ENCODE peak calls at places on chromosomes 16 and 17, in nine cellular contexts. H is heart left ventricle, Y is prostate gland, G is left ventricle myocardium inferior, C is endothelial cell of umbilical vein, J is neural progenitor cell, L is cardiac muscle cell, B is transverse colon, V is AG04450. D is an unnamed sample.

GRCh38 chr16:29876578-29877249 is 13.7 kb upstream of the CDIPT start:
- DNase-seq in V (no peak), G (no peak), C (no peak), J (peak), B (no peak), H (no peak), L (no peak), Y (no peak), D (no peak)

GRCh38 chr17:16007439-16007838 is 7.8 kb downstream of the TTC19 start:
- DNase-seq in V (no peak), C (no peak), H (no peak), J (no peak), G (no peak), L (no peak), B (no peak), Y (no peak), D (no peak)

GRCh38 chr16:1019234-1019933 is 37.8 kb downstream of the SOX8 start:
- DNase-seq in C (no peak), L (no peak), J (peak), G (peak), Y (no peak), V (no peak), H (no peak), B (no peak), D (no peak)

GRCh38 chr16:88383401-88384221 is 852 bp downstream of the ZNF469 start:
- DNase-seq in C (peak), J (peak), Y (no peak), V (no peak), L (peak), H (peak), B (no peak), G (peak), D (no peak)

GRCh38 chr17:77140878-77141767 is at the start of gene SEC14L1:
- DNase-seq in G (peak), L (peak), J (peak), H (peak), B (peak), C (no peak), V (no peak), Y (peak), D (no peak)

GRCh38 chr16:2091722-2092620 is 43.7 kb downstream of the PKD1 start:
- DNase-seq in G (no peak), V (no peak), H (no peak), C (no peak), Y (no peak), J (peak), B (peak), L (no peak), D (no peak)

GRCh38 chr16:66551362-66551761 is 1.0 kb upstream of the CKLF start:
- DNase-seq in C (peak), L (peak), H (peak), Y (no peak), V (no peak), J (peak), G (no peak), B (peak), D (no peak)

GRCh38 chr17:2964370-2964769 is 99.0 kb downstream of the OR1D5 start:
- DNase-seq in J (no peak), Y (no peak), H (no peak), G (no peak), B (no peak), V (no peak), L (no peak), C (no peak), D (no peak)

GRCh38 chr17:81845361-81845760 is 10.5 kb upstream of the PPP1R27 start:
- DNase-seq in G (no peak), Y (no peak), B (no peak), J (no peak), H (no peak), C (no peak), L (no peak), V (no peak), D (no peak)

GRCh38 chr17:59680314-59680713 is 26.9 kb downstream of the PTRH2 start:
- DNase-seq in C (no peak), G (no peak), J (no peak), V (peak), H (no peak), L (no peak), Y (no peak), B (no peak), D (no peak)

GRCh38 chr16:14301150-14302030 is 230.3 kb downstream of the MRTFB start:
- DNase-seq in V (no peak), B (peak), J (peak), H (peak), C (peak), G (no peak), Y (no peak), L (peak), D (no peak)

GRCh38 chr16:1561836-1562235 is 28.4 kb downstream of the TMEM204 start:
- DNase-seq in L (no peak), V (no peak), J (no peak), H (no peak), G (no peak), C (no peak), B (no peak), Y (no peak), D (no peak)

GRCh38 chr16:49755291-49755611 is 100.7 kb downstream of the ZNF423 start:
- DNase-seq in G (no peak), J (peak), H (no peak), Y (peak), C (peak), L (peak), B (no peak), V (peak), D (no peak)
- TF ChIP-seq CTCF in G (peak), J (peak), H (peak), Y (no peak), C (peak), L (peak), B (peak), V (peak), D (peak)

GRCh38 chr16:47056704-47057630 is 83.5 kb upstream of the DNAJA2 start:
- DNase-seq in J (no peak), H (no peak), G (no peak), C (no peak), B (no peak), V (no peak), L (no peak), Y (no peak), D (no peak)
- H3K27ac ChIP-seq in J (no peak), H (no peak), G (no peak), C (no peak), B (no peak), V (no peak), L (no peak), Y (no peak), D (no peak)

DNA sequence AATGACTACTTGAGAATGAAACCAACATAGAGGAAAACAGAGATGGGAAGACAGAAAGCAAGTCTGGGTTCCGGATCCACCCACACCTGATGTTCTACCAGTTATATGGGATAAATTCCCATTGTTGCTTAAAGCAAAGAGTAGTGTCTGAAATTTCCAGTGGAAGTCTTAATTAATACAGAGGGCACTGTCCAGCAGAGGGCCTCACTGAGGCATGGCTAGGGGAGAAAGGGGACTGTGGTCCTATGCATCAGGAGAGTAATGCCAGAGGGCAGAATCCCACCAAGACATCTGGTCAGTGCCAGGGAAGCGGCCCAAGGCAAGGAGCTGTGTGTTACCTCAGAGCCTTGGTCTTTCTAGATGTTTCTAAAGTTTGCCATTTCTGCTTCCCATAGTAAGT is 7.5 kb upstream of the UMOD start:
- DNase-seq in G (no peak), Y (no peak), J (peak), L (peak), C (no peak), H (no peak), V (no peak), B (no peak), D (no peak)
- TF ChIP-seq CTCF in G (no peak), Y (no peak), J (peak), L (peak), C (peak), H (peak), V (no peak), B (no peak), D (no peak)

DNA sequence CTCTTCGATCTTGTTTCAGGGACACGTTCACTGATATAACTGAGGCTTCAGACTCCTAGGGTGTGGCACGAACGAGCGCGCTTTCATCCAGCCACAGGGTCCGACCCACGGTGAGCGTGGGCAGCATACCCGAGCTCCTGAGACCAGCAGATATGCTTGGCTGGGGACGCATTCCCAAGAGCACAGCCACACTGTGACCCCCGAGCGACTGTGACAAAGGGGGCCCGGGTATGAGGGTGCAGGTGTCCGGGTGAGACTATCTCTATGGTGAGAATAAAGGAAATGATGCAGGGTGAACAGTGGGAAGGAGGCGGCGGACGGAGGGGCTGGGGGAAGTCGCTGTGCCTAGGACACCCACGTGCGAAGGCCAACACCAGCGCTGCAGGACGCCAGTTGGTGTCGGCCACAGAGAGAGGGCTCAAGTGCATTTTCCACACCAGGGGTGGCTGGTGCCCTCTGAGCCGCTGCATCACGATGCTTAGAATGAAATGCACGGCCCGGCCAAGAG is 17.6 kb downstream of the RPH3AL start:
- DNase-seq in B (no peak), L (no peak), G (no peak), H (no peak), C (no peak), J (no peak), Y (no peak), V (no peak), D (no peak)
- H3K27ac ChIP-seq in B (peak), L (no peak), G (peak), H (peak), C (no peak), J (no peak), Y (peak), V (no peak), D (no peak)

GRCh38 chr17:7842950-7843535 is 9.0 kb downstream of the KDM6B start:
- DNase-seq in H (peak), C (peak), J (peak), V (peak), L (peak), Y (peak), B (peak), G (peak), D (no peak)

GRCh38 chr17:7843536-7844291 is 9.7 kb downstream of the KDM6B start:
- DNase-seq in Y (peak), G (peak), J (peak), B (peak), L (peak), H (peak), V (peak), C (peak), D (peak)

GRCh38 chr17:7845359-7846062 is 9.4 kb upstream of the TMEM88 start:
- DNase-seq in B (no peak), L (no peak), G (no peak), J (no peak), C (no peak), V (no peak), Y (no peak), H (no peak), D (no peak)

GRCh38 chr17:7846063-7846735 is 8.7 kb upstream of the TMEM88 start:
- DNase-seq in J (no peak), B (no peak), G (no peak), V (no peak), Y (no peak), H (no peak), L (no peak), C (no peak), D (no peak)

DNA sequence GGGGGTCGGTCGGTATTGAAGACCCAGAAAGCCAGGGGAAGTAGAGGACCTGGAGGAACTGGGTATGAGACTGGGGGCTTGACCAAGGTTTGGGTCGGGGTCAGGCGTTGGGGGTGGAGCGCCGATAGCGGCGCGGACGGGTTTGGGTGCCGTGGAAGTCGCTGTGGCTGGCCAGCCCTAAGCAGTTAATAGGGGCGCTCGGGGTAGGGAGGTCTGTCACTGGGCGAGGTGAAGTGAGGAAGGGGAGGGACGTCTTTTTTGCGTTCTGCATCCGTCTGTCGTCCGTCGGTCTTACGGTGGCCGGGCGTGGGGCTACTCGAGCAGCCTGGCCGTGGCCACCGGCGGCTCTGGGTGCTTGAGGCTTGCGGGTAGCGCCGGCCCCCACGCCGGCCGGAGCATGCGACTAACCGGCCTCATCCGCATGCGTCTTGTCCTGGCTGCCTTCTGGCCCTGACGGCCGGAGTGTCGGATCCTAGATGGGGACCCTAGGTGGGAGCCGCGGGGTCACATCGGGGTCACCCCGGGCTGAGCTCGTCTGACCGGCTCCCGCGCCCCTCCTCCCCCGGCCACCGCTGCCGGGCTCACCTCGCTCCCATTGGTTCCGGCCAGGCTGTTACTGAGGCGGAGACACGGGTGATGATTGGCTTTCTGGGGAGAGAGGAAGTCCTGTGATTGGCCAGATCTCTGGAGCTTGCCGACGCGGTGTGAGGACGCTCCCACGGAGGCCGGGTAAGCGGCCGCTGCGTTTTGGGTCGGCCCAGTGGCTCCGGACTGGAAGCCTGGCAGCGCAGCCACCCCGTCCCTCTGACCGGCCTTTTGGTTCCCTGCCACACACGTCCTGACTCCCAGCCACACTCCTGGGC is 10.3 kb upstream of the TMEM88 start:
- DNase-seq in G (peak), J (peak), V (peak), L (peak), Y (peak), B (peak), H (peak), C (peak), D (peak)
- TF ChIP-seq CTCF in G (no peak), J (no peak), V (no peak), L (no peak), Y (no peak), B (no peak), H (no peak), C (no peak), D (no peak)

D was measured in foreskin keratinocyte.